ENCODE peak calls at places on chromosomes 13 and 19, in eight cellular contexts. Y, I, H, U, L, F, M and R are unnamed samples.

GRCh38 chr13:26442541-26442940 is 114.9 kb upstream of the WASF3 start:
- DNase-seq in Y (no peak), I (no peak), H (no peak), U (no peak), L (no peak), F (no peak), M (no peak), R (no peak)

GRCh38 chr13:26695891-26696311 is 64.7 kb downstream of the GPR12 start:
- DNase-seq in Y (no peak), I (no peak), H (no peak), U (no peak), L (no peak), F (no peak), M (no peak), R (no peak)

GRCh38 chr13:108679989-108680388 is 50.6 kb downstream of the MYO16 start:
- DNase-seq in Y (no peak), I (no peak), H (no peak), U (no peak), L (no peak), F (no peak), M (no peak), R (no peak)

GRCh38 chr19:46608178-46608577 is 7.0 kb downstream of the CALM3 start:
- DNase-seq in Y (no peak), I (no peak), H (no peak), U (no peak), L (no peak), F (no peak), M (no peak), R (no peak)

GRCh38 chr19:5964816-5965565 is 12.9 kb downstream of the RANBP3 start:
- DNase-seq in Y (no peak), I (no peak), H (no peak), U (no peak), L (no peak), F (no peak), M (peak; percentile 5), R (no peak)

GRCh38 chr13:99347911-99348451 is 40.8 kb upstream of the GPR183 start:
- DNase-seq in Y (no peak), I (no peak), H (no peak), U (no peak), L (no peak), F (no peak), M (no peak), R (peak; percentile 36)

GRCh38 chr13:51818771-51819511 is 15.0 kb upstream of the DHRS12 start:
- DNase-seq in Y (no peak), I (no peak), H (peak; percentile 76), U (no peak), L (no peak), F (no peak), M (no peak), R (no peak)

GRCh38 chr13:98187155-98187726 is 10.2 kb upstream of the RNF113B start:
- DNase-seq in Y (no peak), I (no peak), H (no peak), U (no peak), L (no peak), F (no peak), M (no peak), R (no peak)

GRCh38 chr13:30112602-30113435 is 194.5 kb downstream of the KATNAL1 start:
- DNase-seq in Y (peak; percentile 61), I (peak; percentile 80), H (peak; percentile 89), U (peak; percentile 89), L (no peak), F (peak; percentile 61), M (peak; percentile 82), R (peak; percentile 70)

GRCh38 chr13:30115257-30115600 is 192.1 kb downstream of the KATNAL1 start:
- DNase-seq in Y (no peak), I (no peak), H (no peak), U (no peak), L (no peak), F (no peak), M (no peak), R (no peak)

GRCh38 chr13:30114586-30115256 is 192.6 kb downstream of the KATNAL1 start:
- DNase-seq in Y (peak; percentile 68), I (peak; percentile 85), H (peak; percentile 92), U (peak; percentile 90), L (peak; percentile 46), F (peak; percentile 72), M (peak; percentile 91), R (no peak)

GRCh38 chr13:30113531-30113930 is 193.8 kb downstream of the KATNAL1 start:
- DNase-seq in Y (no peak), I (no peak), H (no peak), U (no peak), L (no peak), F (no peak), M (no peak), R (no peak)

DNA sequence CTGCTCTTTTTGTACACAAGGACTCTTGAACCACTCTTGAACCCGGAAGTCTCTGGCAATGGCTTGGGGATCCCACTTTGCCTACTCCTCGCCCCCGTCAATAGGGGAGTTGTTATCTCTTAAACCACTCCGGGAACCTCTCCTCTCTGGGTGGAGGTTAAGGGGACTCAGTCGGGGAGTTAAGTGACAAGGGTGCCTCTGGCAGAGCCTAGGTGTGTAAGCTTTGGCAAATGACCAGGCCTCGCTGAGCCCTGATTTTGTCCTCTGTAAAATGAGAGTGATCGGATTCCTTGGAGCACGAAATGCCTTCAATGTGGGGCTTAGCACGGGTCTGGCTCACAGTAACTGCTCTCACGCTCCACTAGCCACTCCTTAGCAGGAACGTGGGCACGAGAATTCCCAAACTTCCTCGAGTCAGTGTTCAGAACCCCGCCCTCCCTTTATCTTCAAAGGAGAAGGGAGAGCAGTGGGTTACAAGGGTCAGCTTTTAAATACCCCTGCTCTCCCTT is 193.3 kb downstream of the KATNAL1 start:
- DNase-seq in Y (no peak), I (no peak), H (no peak), U (peak; percentile 36), L (no peak), F (no peak), M (no peak), R (no peak)
- H3K4me3 ChIP-seq in Y (no peak overlapping the region), I (no peak overlapping the region), H (no peak overlapping the region), U (no peak overlapping the region), L (peak overlapping the region; percentile 72), F (peak overlapping the region; percentile 43), M (no peak overlapping the region), R (no peak overlapping the region)

GRCh38 chr13:43058836-43059235 is 35.5 kb downstream of the DNAJC15 start:
- DNase-seq in Y (peak; percentile 50), I (no peak), H (no peak), U (no peak), L (no peak), F (no peak), M (no peak), R (no peak)

GRCh38 chr13:43057653-43058317 is 34.4 kb downstream of the DNAJC15 start:
- DNase-seq in Y (peak; percentile 81), I (no peak), H (no peak), U (no peak), L (no peak), F (peak; percentile 68), M (no peak), R (no peak)

GRCh38 chr13:43058318-43058674 is 34.9 kb downstream of the DNAJC15 start:
- DNase-seq in Y (peak; percentile 81), I (no peak), H (no peak), U (no peak), L (no peak), F (peak; percentile 87), M (peak; percentile 37), R (no peak)

DNA sequence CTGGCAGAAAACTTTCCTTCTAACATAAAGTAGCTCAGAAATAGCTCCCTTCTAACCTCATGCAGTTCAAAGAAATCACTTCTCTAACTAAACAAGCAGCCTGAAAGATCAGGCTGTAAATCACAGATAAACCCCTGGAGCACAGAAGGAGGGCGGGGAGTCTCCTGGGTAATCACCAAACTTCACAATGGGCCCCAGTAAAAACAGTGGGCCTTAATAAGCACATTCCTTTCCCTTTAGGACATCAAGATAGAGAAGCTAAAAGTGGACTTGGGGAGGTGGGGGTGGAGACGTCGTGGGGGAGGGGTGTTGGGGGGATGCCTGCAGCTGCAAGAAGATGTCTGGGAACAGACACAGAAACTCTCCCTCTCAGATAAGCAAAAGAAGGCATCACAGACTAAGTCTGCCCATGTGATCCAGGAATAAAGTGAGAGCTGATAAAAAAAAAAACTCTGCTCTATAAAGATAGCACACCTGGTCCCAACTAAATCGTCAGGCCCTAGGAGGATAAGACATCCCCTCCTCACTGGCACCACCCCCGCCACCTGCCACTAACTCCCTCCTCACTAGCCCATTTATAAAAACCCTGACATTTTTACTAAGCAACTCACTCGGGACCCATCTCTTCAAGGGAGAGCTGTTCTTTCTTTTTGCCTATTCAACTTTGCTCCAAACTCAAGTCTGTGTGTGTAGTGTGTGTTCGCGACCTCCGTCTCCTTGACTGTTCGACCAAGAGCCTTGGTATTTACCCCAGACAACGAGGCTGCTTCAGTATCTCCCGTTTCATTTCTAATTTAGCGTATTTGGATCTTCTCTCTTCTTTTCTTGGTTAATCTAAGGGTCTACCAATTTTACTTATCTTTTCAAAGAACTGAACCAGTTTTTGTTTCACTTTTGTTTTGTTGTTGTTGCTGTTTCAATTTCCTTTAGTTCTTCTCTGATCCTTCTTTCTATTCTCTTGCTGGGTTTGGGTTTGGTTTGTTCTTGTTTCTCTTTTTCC is 31.7 kb downstream of the DNAJC15 start:
- DNase-seq in Y (peak; percentile 84), I (peak; percentile 70), H (no peak), U (peak; percentile 61), L (no peak), F (no peak), M (peak; percentile 30), R (peak; percentile 85)
- H3K4me3 ChIP-seq in Y (peak overlapping the region; percentile 49), I (no peak overlapping the region), H (peak overlapping the region; percentile 67), U (peak overlapping the region; percentile 29), L (peak overlapping the region; percentile 71), F (peak overlapping the region; percentile 3), M (no peak overlapping the region), R (peak overlapping the region; percentile 41)

GRCh38 chr13:70107498-70108271 is at the start of gene ATXN8OS:
- DNase-seq in Y (no peak), I (peak; percentile 23), H (no peak), U (no peak), L (no peak), F (no peak), M (no peak), R (no peak)
- H3K4me3 ChIP-seq in Y (peak within 1 kb of the TSS; percentile 37), I (peak within 1 kb of the TSS; percentile 79), H (no peak within 1 kb of the TSS), U (no peak within 1 kb of the TSS), L (no peak within 1 kb of the TSS), F (no peak within 1 kb of the TSS), M (no peak within 1 kb of the TSS), R (no peak within 1 kb of the TSS)

GRCh38 chr13:44396963-44397580 is 23.4 kb downstream of the SERP2 start:
- DNase-seq in Y (peak; percentile 61), I (peak; percentile 78), H (no peak), U (peak; percentile 61), L (no peak), F (no peak), M (no peak), R (peak; percentile 60)

GRCh38 chr13:44398606-44399005 is 25.0 kb downstream of the SERP2 start:
- DNase-seq in Y (no peak), I (no peak), H (no peak), U (no peak), L (no peak), F (no peak), M (no peak), R (no peak)

GRCh38 chr13:44399045-44399444 is 25.4 kb downstream of the SERP2 start:
- DNase-seq in Y (no peak), I (no peak), H (no peak), U (no peak), L (no peak), F (no peak), M (no peak), R (no peak)

GRCh38 chr13:44396295-44396962 is 22.8 kb downstream of the SERP2 start:
- DNase-seq in Y (no peak), I (no peak), H (no peak), U (no peak), L (no peak), F (no peak), M (no peak), R (no peak)

DNA sequence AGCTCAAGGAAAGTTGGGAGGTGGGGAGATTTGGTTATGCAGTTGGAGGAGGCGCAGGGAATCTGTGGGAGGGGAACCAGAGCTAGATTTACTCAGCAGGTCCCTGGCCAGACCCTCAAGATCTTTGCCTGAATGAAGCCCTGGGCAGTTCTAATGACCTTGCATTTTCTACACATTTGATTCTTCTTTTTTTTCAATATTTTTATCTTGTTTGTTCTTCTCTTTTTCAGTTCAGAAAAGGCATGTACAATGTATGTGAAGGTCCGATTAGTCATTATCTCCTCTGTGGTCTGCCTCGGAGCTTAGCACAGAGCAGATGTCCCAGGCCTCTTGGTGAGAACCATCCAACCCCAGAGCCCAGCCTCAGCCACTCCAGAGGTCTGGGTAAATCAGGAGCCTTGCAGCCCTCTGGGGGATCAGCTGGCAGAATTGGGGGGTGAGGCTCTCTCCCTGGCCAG is 24.2 kb downstream of the SERP2 start:
- DNase-seq in Y (peak; percentile 77), I (no peak), H (no peak), U (no peak), L (no peak), F (no peak), M (no peak), R (peak; percentile 31)
- H3K4me3 ChIP-seq in Y (no peak overlapping the region), I (no peak overlapping the region), H (no peak overlapping the region), U (no peak overlapping the region), L (no peak overlapping the region), F (no peak overlapping the region), M (no peak overlapping the region), R (no peak overlapping the region)